ENCODE peak calls at places on chromosomes 1 and 21, in nine cellular contexts. One of them, this sample, is unnamed.

GRCh38 chr21:33309778-33310177 is 15.0 kb upstream of the IFNAR1 start:
- DNase-seq in GM12865: no peak
- DNase-seq in cardiac fibroblast: no peak
- DNase-seq in uterus: no peak
- DNase-seq in body of pancreas: no peak
- DNase-seq in choroid plexus epithelial cell: no peak
- DNase-seq in coronary artery: no peak
- DNase-seq in heart right ventricle: no peak
- DNase-seq in colonic mucosa: no peak
- DNase-seq in this sample: no peak

GRCh38 chr21:27429612-27430361 is 462.9 kb upstream of the ADAMTS5 start:
- DNase-seq in coronary artery: no peak
- DNase-seq in colonic mucosa: no peak
- DNase-seq in choroid plexus epithelial cell: peak
- DNase-seq in cardiac fibroblast: peak
- DNase-seq in GM12865: no peak
- DNase-seq in body of pancreas: no peak
- DNase-seq in uterus: peak
- DNase-seq in heart right ventricle: peak
- DNase-seq in this sample: no peak

GRCh38 chr21:46436586-46436985 is 22.1 kb upstream of the DIP2A start:
- DNase-seq in heart right ventricle: no peak
- DNase-seq in colonic mucosa: no peak
- DNase-seq in body of pancreas: no peak
- DNase-seq in choroid plexus epithelial cell: no peak
- DNase-seq in cardiac fibroblast: no peak
- DNase-seq in GM12865: no peak
- DNase-seq in uterus: no peak
- DNase-seq in coronary artery: no peak
- DNase-seq in this sample: no peak

GRCh38 chr1:63847308-63847910 is 73.6 kb downstream of the ROR1 start:
- DNase-seq in cardiac fibroblast: no peak
- DNase-seq in coronary artery: no peak
- DNase-seq in heart right ventricle: no peak
- DNase-seq in GM12865: no peak
- DNase-seq in body of pancreas: no peak
- DNase-seq in uterus: no peak
- DNase-seq in colonic mucosa: no peak
- DNase-seq in choroid plexus epithelial cell: no peak
- DNase-seq in this sample: no peak

GRCh38 chr1:17673335-17674075 is 81.6 kb upstream of the ACTL8 start:
- DNase-seq in body of pancreas: no peak
- DNase-seq in heart right ventricle: peak
- DNase-seq in GM12865: no peak
- DNase-seq in coronary artery: no peak
- DNase-seq in choroid plexus epithelial cell: no peak
- DNase-seq in colonic mucosa: no peak
- DNase-seq in uterus: no peak
- DNase-seq in cardiac fibroblast: no peak
- DNase-seq in this sample: no peak

GRCh38 chr1:111618081-111618480 is 1.5 kb upstream of the RAP1A start:
- DNase-seq in GM12865: peak
- DNase-seq in body of pancreas: no peak
- DNase-seq in coronary artery: no peak
- DNase-seq in uterus: no peak
- DNase-seq in cardiac fibroblast: no peak
- DNase-seq in choroid plexus epithelial cell: no peak
- DNase-seq in colonic mucosa: no peak
- DNase-seq in heart right ventricle: no peak
- DNase-seq in this sample: no peak

GRCh38 chr1:233656032-233656620 is 42.2 kb downstream of the KCNK1 start:
- DNase-seq in cardiac fibroblast: no peak
- DNase-seq in uterus: no peak
- DNase-seq in GM12865: peak
- DNase-seq in choroid plexus epithelial cell: no peak
- DNase-seq in coronary artery: no peak
- DNase-seq in heart right ventricle: no peak
- DNase-seq in colonic mucosa: no peak
- DNase-seq in body of pancreas: no peak
- DNase-seq in this sample: no peak

GRCh38 chr1:32405672-32406467 is 11.6 kb upstream of the BSDC1 start:
- DNase-seq in body of pancreas: no peak
- DNase-seq in colonic mucosa: no peak
- DNase-seq in uterus: no peak
- DNase-seq in heart right ventricle: no peak
- DNase-seq in cardiac fibroblast: no peak
- DNase-seq in GM12865: no peak
- DNase-seq in choroid plexus epithelial cell: no peak
- DNase-seq in coronary artery: no peak
- DNase-seq in this sample: no peak

GRCh38 chr1:174398246-174398645 is 49.5 kb upstream of the GPR52 start:
- DNase-seq in colonic mucosa: no peak
- DNase-seq in choroid plexus epithelial cell: peak
- DNase-seq in coronary artery: no peak
- DNase-seq in heart right ventricle: no peak
- DNase-seq in GM12865: peak
- DNase-seq in cardiac fibroblast: peak
- DNase-seq in body of pancreas: no peak
- DNase-seq in uterus: no peak
- DNase-seq in this sample: no peak

GRCh38 chr1:239952348-239953307 is 139.1 kb upstream of the FMN2 start:
- DNase-seq in heart right ventricle: no peak
- DNase-seq in uterus: no peak
- DNase-seq in body of pancreas: peak
- DNase-seq in choroid plexus epithelial cell: peak
- DNase-seq in GM12865: peak
- DNase-seq in cardiac fibroblast: no peak
- DNase-seq in coronary artery: no peak
- DNase-seq in colonic mucosa: no peak
- DNase-seq in this sample: no peak

GRCh38 chr1:109732390-109732763 is 8.5 kb downstream of the GSTM3 start:
- DNase-seq in colonic mucosa: no peak
- DNase-seq in uterus: no peak
- DNase-seq in heart right ventricle: no peak
- DNase-seq in cardiac fibroblast: no peak
- DNase-seq in coronary artery: no peak
- DNase-seq in GM12865: no peak
- DNase-seq in body of pancreas: no peak
- DNase-seq in choroid plexus epithelial cell: no peak
- DNase-seq in this sample: no peak

GRCh38 chr1:58442114-58442513 is 104.4 kb downstream of the OMA1 start:
- DNase-seq in heart right ventricle: no peak
- DNase-seq in choroid plexus epithelial cell: peak
- DNase-seq in uterus: no peak
- DNase-seq in body of pancreas: no peak
- DNase-seq in coronary artery: no peak
- DNase-seq in cardiac fibroblast: no peak
- DNase-seq in colonic mucosa: no peak
- DNase-seq in GM12865: no peak
- DNase-seq in this sample: no peak

GRCh38 chr1:89545264-89546038 is 20.8 kb downstream of the LRRC8B start:
- DNase-seq in heart right ventricle: no peak
- DNase-seq in GM12865: no peak
- DNase-seq in colonic mucosa: no peak
- DNase-seq in choroid plexus epithelial cell: peak
- DNase-seq in coronary artery: no peak
- DNase-seq in body of pancreas: no peak
- DNase-seq in uterus: no peak
- DNase-seq in cardiac fibroblast: peak
- DNase-seq in this sample: no peak

GRCh38 chr1:92466702-92467101 is 20.0 kb downstream of the GFI1 start:
- DNase-seq in heart right ventricle: no peak
- DNase-seq in coronary artery: no peak
- DNase-seq in uterus: no peak
- DNase-seq in body of pancreas: no peak
- DNase-seq in GM12865: no peak
- DNase-seq in cardiac fibroblast: no peak
- DNase-seq in choroid plexus epithelial cell: no peak
- DNase-seq in colonic mucosa: no peak
- DNase-seq in this sample: no peak

GRCh38 chr1:222081859-222082258 is 340.0 kb upstream of the DUSP10 start:
- DNase-seq in uterus: no peak
- DNase-seq in coronary artery: no peak
- DNase-seq in choroid plexus epithelial cell: no peak
- DNase-seq in body of pancreas: no peak
- DNase-seq in heart right ventricle: no peak
- DNase-seq in colonic mucosa: no peak
- DNase-seq in cardiac fibroblast: no peak
- DNase-seq in GM12865: peak
- DNase-seq in this sample: no peak

DNA sequence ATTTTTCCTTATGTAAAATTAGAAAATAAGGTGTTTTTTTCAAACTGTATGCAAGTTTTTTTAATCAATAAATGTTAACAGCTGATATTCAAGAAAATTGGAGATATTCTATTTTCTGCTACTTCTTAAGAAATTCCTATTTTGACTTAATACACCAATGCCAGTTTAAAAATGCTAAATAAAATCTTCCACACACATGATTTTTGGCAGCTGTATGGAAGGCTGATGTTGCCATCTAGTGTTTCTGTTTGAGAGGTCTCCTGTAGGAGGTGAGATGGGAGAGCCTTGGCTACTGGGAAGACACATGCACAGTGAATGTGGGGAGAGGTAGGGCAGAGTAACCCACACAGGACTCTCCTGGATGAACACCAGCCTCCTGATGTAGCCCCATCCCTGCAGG is 29.2 kb upstream of the OR2B11 start:
- DNase-seq in body of pancreas: no peak
- DNase-seq in cardiac fibroblast: peak
- DNase-seq in colonic mucosa: peak
- DNase-seq in uterus: no peak
- DNase-seq in choroid plexus epithelial cell: peak
- DNase-seq in GM12865: peak
- DNase-seq in heart right ventricle: no peak
- DNase-seq in coronary artery: no peak
- DNase-seq in this sample: no peak
- TF ChIP-seq CTCF in body of pancreas: peak
- TF ChIP-seq CTCF in cardiac fibroblast: peak
- TF ChIP-seq CTCF in colonic mucosa: peak
- TF ChIP-seq CTCF in uterus: peak
- TF ChIP-seq CTCF in choroid plexus epithelial cell: peak
- TF ChIP-seq CTCF in GM12865: peak
- TF ChIP-seq CTCF in heart right ventricle: peak
- TF ChIP-seq CTCF in coronary artery: no peak
- TF ChIP-seq CTCF in this sample: no peak

GRCh38 chr1:40162791-40163441 is 1.7 kb downstream of the RLF start:
- DNase-seq in body of pancreas: no peak
- DNase-seq in cardiac fibroblast: no peak
- DNase-seq in heart right ventricle: no peak
- DNase-seq in uterus: no peak
- DNase-seq in choroid plexus epithelial cell: peak
- DNase-seq in colonic mucosa: no peak
- DNase-seq in coronary artery: no peak
- DNase-seq in GM12865: no peak
- DNase-seq in this sample: no peak
- TF ChIP-seq CTCF in body of pancreas: no peak
- TF ChIP-seq CTCF in cardiac fibroblast: no peak
- TF ChIP-seq CTCF in heart right ventricle: no peak
- TF ChIP-seq CTCF in uterus: no peak
- TF ChIP-seq CTCF in choroid plexus epithelial cell: no peak
- TF ChIP-seq CTCF in colonic mucosa: no peak
- TF ChIP-seq CTCF in coronary artery: no peak
- TF ChIP-seq CTCF in GM12865: no peak
- TF ChIP-seq CTCF in this sample: no peak

DNA sequence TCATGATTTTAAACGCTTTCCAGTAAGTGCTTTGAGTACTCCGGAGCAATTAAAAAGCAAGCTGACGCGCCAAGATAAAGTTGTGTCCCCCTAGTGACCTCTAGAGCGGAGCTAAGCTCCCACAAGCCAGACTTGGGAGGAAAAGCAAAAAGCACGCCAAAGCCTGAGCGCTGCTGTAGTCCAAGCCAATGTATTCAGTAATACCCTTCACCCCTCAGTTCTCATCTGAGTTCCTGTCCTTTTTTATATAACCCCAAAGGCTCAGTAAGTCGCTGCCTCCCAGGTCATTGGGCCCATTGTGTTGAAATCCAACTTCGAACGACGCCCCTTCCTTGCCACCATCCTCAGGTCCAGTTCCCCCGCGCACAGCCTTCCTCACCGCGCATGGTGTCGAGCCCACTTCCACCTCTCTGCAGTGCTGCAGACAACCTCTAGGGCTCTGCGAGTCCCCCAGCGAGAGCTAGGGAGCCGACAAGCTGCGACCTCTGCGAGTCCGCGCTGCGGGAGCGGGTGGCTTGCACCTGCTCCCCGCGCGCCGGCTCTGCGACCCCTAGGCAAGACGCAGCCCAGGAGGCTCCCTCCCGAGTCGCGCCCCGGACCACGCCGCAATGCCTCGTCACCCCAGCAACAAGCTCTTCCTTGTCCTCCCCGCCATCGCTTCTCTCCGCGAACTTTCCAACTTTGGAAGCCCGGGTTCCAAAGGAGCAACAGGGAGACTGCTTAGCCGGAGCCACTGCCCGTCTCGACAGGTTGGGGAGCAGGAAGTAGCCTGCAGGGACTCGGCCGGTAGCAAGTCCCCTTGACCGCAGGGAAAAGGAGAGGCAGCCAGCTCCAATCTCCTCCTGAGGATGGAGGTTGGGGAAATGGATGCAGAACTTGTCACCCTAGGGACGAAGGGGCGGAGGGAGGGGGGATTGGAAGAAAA is 3.8 kb upstream of the SLC44A5 start:
- DNase-seq in choroid plexus epithelial cell: peak
- DNase-seq in GM12865: peak
- DNase-seq in coronary artery: no peak
- DNase-seq in colonic mucosa: peak
- DNase-seq in body of pancreas: peak
- DNase-seq in cardiac fibroblast: peak
- DNase-seq in uterus: no peak
- DNase-seq in heart right ventricle: peak
- DNase-seq in this sample: no peak
- TF ChIP-seq CTCF in choroid plexus epithelial cell: peak
- TF ChIP-seq CTCF in GM12865: peak
- TF ChIP-seq CTCF in coronary artery: no peak
- TF ChIP-seq CTCF in colonic mucosa: no peak
- TF ChIP-seq CTCF in body of pancreas: peak
- TF ChIP-seq CTCF in cardiac fibroblast: peak
- TF ChIP-seq CTCF in uterus: no peak
- TF ChIP-seq CTCF in heart right ventricle: peak
- TF ChIP-seq CTCF in this sample: no peak

GRCh38 chr1:21472861-21473260 is 32.9 kb downstream of the NBPF3 start:
- DNase-seq in body of pancreas: no peak
- DNase-seq in GM12865: no peak
- DNase-seq in coronary artery: no peak
- DNase-seq in choroid plexus epithelial cell: no peak
- DNase-seq in colonic mucosa: no peak
- DNase-seq in cardiac fibroblast: no peak
- DNase-seq in uterus: no peak
- DNase-seq in heart right ventricle: no peak
- DNase-seq in this sample: no peak

DNA sequence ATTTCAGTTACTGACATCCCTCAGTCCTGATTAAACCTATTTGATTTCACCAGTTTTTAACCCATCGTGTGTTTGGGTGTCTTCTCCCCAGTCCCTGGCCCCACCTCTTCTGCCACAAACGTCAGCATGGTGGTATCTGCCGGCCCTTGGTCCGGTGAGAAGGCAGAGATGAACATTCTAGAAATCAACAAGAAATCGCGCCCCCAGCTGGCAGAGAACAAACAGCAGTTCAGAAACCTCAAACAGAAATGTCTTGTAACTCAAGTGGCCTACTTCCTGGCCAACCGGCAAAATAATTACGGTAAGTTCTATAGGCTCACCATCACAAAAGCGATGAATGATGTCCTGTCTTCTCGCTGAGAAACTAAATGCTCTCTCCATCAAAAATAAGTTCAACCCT is 28.7 kb downstream of the NBPF3 start:
- DNase-seq in heart right ventricle: no peak
- DNase-seq in body of pancreas: no peak
- DNase-seq in choroid plexus epithelial cell: peak
- DNase-seq in GM12865: peak
- DNase-seq in colonic mucosa: no peak
- DNase-seq in coronary artery: no peak
- DNase-seq in cardiac fibroblast: peak
- DNase-seq in uterus: no peak
- DNase-seq in this sample: no peak
- TF ChIP-seq CTCF in heart right ventricle: no peak
- TF ChIP-seq CTCF in body of pancreas: no peak
- TF ChIP-seq CTCF in choroid plexus epithelial cell: peak
- TF ChIP-seq CTCF in GM12865: peak
- TF ChIP-seq CTCF in colonic mucosa: no peak
- TF ChIP-seq CTCF in coronary artery: no peak
- TF ChIP-seq CTCF in cardiac fibroblast: peak
- TF ChIP-seq CTCF in uterus: no peak
- TF ChIP-seq CTCF in this sample: no peak

This sample was measured in omental fat pad.